ENCODE peak calls at places on chromosomes 3 and 15, in four cellular contexts. Y is esophagus muscularis mucosa; G is suprapubic skin; A is naive thymus-derived CD4-positive, alpha-beta T cell. Q is an unnamed sample.

GRCh38 chr15:77017761-77018720 is 23.1 kb downstream of the PSTPIP1 start:
- DNase-seq in Y (no peak), G (no peak), A (no peak), Q (no peak)

GRCh38 chr15:88649286-88649733 is 10.5 kb downstream of the ISG20 start:
- DNase-seq in Y (no peak), G (peak; percentile 60), A (no peak), Q (peak; percentile 35)

GRCh38 chr3:71672302-71672701 is 52.9 kb downstream of the EIF4E3 start:
- DNase-seq in Y (no peak), G (no peak), A (no peak), Q (no peak)

GRCh38 chr15:74141591-74141990 is 11.2 kb downstream of the ISLR2 start:
- DNase-seq in Y (no peak), G (no peak), A (no peak), Q (no peak)

GRCh38 chr3:46996689-46997452 is 17.4 kb downstream of the NBEAL2 start:
- DNase-seq in Y (no peak), G (no peak), A (no peak), Q (no peak)

GRCh38 chr3:20546636-20547035 is 360.6 kb upstream of the SGO1 start:
- DNase-seq in Y (no peak), G (no peak), A (no peak), Q (no peak)

GRCh38 chr15:57033715-57034439 is 115.4 kb downstream of the TCF12 start:
- DNase-seq in Y (no peak), G (no peak), A (no peak), Q (no peak)

GRCh38 chr3:14775574-14775973 is 43.2 kb upstream of the FGD5 start:
- DNase-seq in Y (peak; percentile 78), G (no peak), A (no peak), Q (no peak)

GRCh38 chr3:131361464-131362421 is 19.8 kb upstream of the NUDT16 start:
- DNase-seq in Y (no peak), G (peak; percentile 78), A (peak; percentile 14), Q (peak; percentile 90)

GRCh38 chr3:55554621-55555020 is 67.5 kb upstream of the WNT5A start:
- DNase-seq in Y (no peak), G (no peak), A (no peak), Q (no peak)

GRCh38 chr3:144585408-144585807 is 613.8 kb downstream of the DIPK2A start:
- DNase-seq in Y (no peak), G (no peak), A (no peak), Q (no peak)

GRCh38 chr3:75332784-75333183 is 331.3 kb upstream of the FRG2C start:
- DNase-seq in Y (no peak), G (no peak), A (no peak), Q (no peak)
- H3K9me3 ChIP-seq in Y (no peaks in the 10 kb centered on the region), G (no peaks in the 10 kb centered on the region), A (no peaks in the 10 kb centered on the region), Q (no peaks in the 10 kb centered on the region)

GRCh38 chr3:37905346-37905745 is 43.7 kb downstream of the CTDSPL start:
- DNase-seq in Y (peak; percentile 42), G (no peak), A (no peak), Q (no peak)
- H3K4me1 ChIP-seq in Y (peaks cover 54% of the 10 kb centered on the region), G (peaks cover 48% of the 10 kb centered on the region), A (peaks cover 16% of the 10 kb centered on the region), Q (peaks cover 24% of the 10 kb centered on the region)

GRCh38 chr3:171099911-171100310 is 73.4 kb upstream of the SLC2A2 start:
- DNase-seq in Y (no peak), G (no peak), A (no peak), Q (no peak)
- H3K36me3 ChIP-seq in Y (no peaks in the 10 kb centered on the region), G (no peaks in the 10 kb centered on the region), A (peaks cover 59% of the 10 kb centered on the region), Q (no peaks in the 10 kb centered on the region)

GRCh38 chr15:26711445-26711844 is 61.4 kb downstream of the GABRB3 start:
- DNase-seq in Y (no peak), G (no peak), A (no peak), Q (no peak)
- H3K9me3 ChIP-seq in Y (no peaks in the 10 kb centered on the region), G (no peaks in the 10 kb centered on the region), A (no peaks in the 10 kb centered on the region), Q (no peaks in the 10 kb centered on the region)